ENCODE peak calls at places on chromosomes 12 and 14, in four cellular contexts. Q, G, Z and A are unnamed samples.

GRCh38 chr12:68373836-68374314 is 41.7 kb upstream of the MDM1 start:
- DNase-seq in Q (no peak), G (no peak), Z (no peak), A (no peak)

GRCh38 chr14:33307691-33308369 is 369.2 kb downstream of the NPAS3 start:
- DNase-seq in Q (peak; percentile 21), G (peak; percentile 24), Z (no peak), A (no peak)

GRCh38 chr12:104750061-104750460 is 208.0 kb downstream of the SLC41A2 start:
- DNase-seq in Q (no peak), G (no peak), Z (peak; percentile 48), A (peak; percentile 16)

GRCh38 chr14:98494582-98494981 is 777.4 kb downstream of the BCL11B start:
- DNase-seq in Q (no peak), G (no peak), Z (no peak), A (no peak)

GRCh38 chr12:29287622-29288021 is 93.3 kb downstream of the ERGIC2 start:
- DNase-seq in Q (no peak), G (no peak), Z (no peak), A (no peak)

GRCh38 chr12:12439636-12440035 is 82.8 kb downstream of the BORCS5 start:
- DNase-seq in Q (no peak), G (no peak), Z (no peak), A (no peak)

GRCh38 chr14:79597561-79597960 is 613.7 kb downstream of the DIO2 start:
- DNase-seq in Q (no peak), G (no peak), Z (no peak), A (no peak)

GRCh38 chr12:52032431-52032796 is 18.8 kb upstream of the NR4A1 start:
- DNase-seq in Q (no peak), G (peak; percentile 80), Z (peak; percentile 31), A (no peak)

GRCh38 chr14:52913271-52913670 is 37.6 kb downstream of the FERMT2 start:
- DNase-seq in Q (no peak), G (no peak), Z (no peak), A (no peak)

GRCh38 chr14:20690848-20691640 is 2.5 kb downstream of the ANG start:
- DNase-seq in Q (peak; percentile 65), G (no peak), Z (peak; percentile 63), A (peak; percentile 82)

GRCh38 chr14:23660290-23661226 is 24.4 kb downstream of the DHRS2 start:
- DNase-seq in Q (no peak), G (no peak), Z (no peak), A (no peak)

GRCh38 chr12:52332381-52332780 is 11.2 kb upstream of the KRT83 start:
- DNase-seq in Q (no peak), G (no peak), Z (no peak), A (no peak)

GRCh38 chr12:89603678-89604077 is 77.8 kb upstream of the POC1B start:
- DNase-seq in Q (no peak), G (no peak), Z (no peak), A (no peak)

GRCh38 chr12:49336645-49337584 is at the start of gene C1QL4:
- DNase-seq in Q (peak; percentile 90), G (peak; percentile 60), Z (peak; percentile 87), A (peak; percentile 82)

GRCh38 chr14:36316131-36316530 is 4.3 kb downstream of the MBIP start:
- DNase-seq in Q (no peak), G (no peak), Z (no peak), A (no peak)

GRCh38 chr12:118853634-118854033 is 127.7 kb upstream of the SRRM4 start:
- DNase-seq in Q (no peak), G (no peak), Z (no peak), A (peak; percentile 39)

GRCh38 chr12:123972448-123973401 is at the start of the genes CCDC92 and ZNF664:
- DNase-seq in Q (peak; percentile 96), G (peak; percentile 76), Z (peak; percentile 96), A (peak; percentile 94)

GRCh38 chr12:86787419-86787818 is 531.2 kb upstream of the MGAT4C start:
- DNase-seq in Q (no peak), G (no peak), Z (no peak), A (no peak)

GRCh38 chr12:87216436-87216835 is 812.8 kb downstream of the C12orf50 start:
- DNase-seq in Q (no peak), G (no peak), Z (no peak), A (no peak)

GRCh38 chr12:15863258-15863835 is 18.8 kb upstream of the STRAP start:
- DNase-seq in Q (no peak), G (no peak), Z (no peak), A (no peak)

GRCh38 chr14:65783576-65783975 is 371.0 kb downstream of the FUT8 start:
- DNase-seq in Q (no peak), G (no peak), Z (no peak), A (no peak)

GRCh38 chr12:54306925-54307731 is 6.3 kb upstream of the NFE2 start:
- DNase-seq in Q (no peak), G (peak; percentile 60), Z (no peak), A (no peak)

GRCh38 chr12:57111046-57111698 is at the start of gene STAT6:
- DNase-seq in Q (peak; percentile 37), G (peak; percentile 74), Z (peak; percentile 86), A (peak; percentile 94)

GRCh38 chr14:56199095-56199975 is 81.1 kb downstream of the PELI2 start:
- DNase-seq in Q (peak; percentile 44), G (peak; percentile 22), Z (no peak), A (peak; percentile 13)

GRCh38 chr14:53591816-53592215 is 364.8 kb downstream of the BMP4 start:
- DNase-seq in Q (no peak), G (no peak), Z (no peak), A (no peak)

GRCh38 chr12:89126712-89127111 is 225.6 kb downstream of the DUSP6 start:
- DNase-seq in Q (no peak), G (no peak), Z (no peak), A (no peak)

GRCh38 chr14:60161176-60162107 is 3.8 kb downstream of the DHRS7 start:
- DNase-seq in Q (no peak), G (no peak), Z (no peak), A (no peak)

GRCh38 chr12:120990487-120991055 is 12.2 kb downstream of the HNF1A start:
- DNase-seq in Q (no peak), G (no peak), Z (no peak), A (no peak)

GRCh38 chr14:56878766-56879165 is 68.5 kb upstream of the OTX2 start:
- DNase-seq in Q (no peak), G (no peak), Z (no peak), A (no peak)